ENCODE peak calls at places on chromosomes 7 and 10, in four cellular contexts. O is H54, W is IMR-90, Y is body of pancreas. A is an unnamed sample.
A peak's percentile ranks its signal among the peaks of the same experiment; 100 is the strongest.

GRCh38 chr10:32299354-32299980 is 47.5 kb downstream of the EPC1 start:
- DNase-seq in O (no peak), Y (no peak), W (no peak), A (no peak)

GRCh38 chr7:92851732-92852131 is 15.4 kb upstream of the CDK6 start:
- DNase-seq in Y (no peak), O (no peak), W (peak; percentile 31), A (no peak)

GRCh38 chr7:73606801-73607691 is 17.3 kb downstream of the MLXIPL start:
- DNase-seq in O (peak; percentile 63), W (peak; percentile 10), Y (peak; percentile 62), A (peak; percentile 49)

GRCh38 chr7:106023369-106024322 is 60.6 kb downstream of the CDHR3 start:
- DNase-seq in O (no peak), Y (no peak), W (no peak), A (no peak)

GRCh38 chr7:127844707-127845331 is 186.4 kb downstream of the LRRC4 start:
- DNase-seq in Y (peak; percentile 73), W (peak; percentile 61), O (no peak), A (peak; percentile 63)

GRCh38 chr7:151384352-151384697 is 25.5 kb downstream of the WDR86 start:
- DNase-seq in W (no peak), O (no peak), Y (no peak), A (no peak)

GRCh38 chr7:45180084-45180986 is 22.7 kb downstream of the RAMP3 start:
- DNase-seq in W (no peak), Y (no peak), O (no peak), A (no peak)

GRCh38 chr7:127802845-127803244 is 150.9 kb downstream of the SND1 start:
- DNase-seq in O (no peak), Y (no peak), W (no peak), A (no peak)

GRCh38 chr7:148856891-148857290 is 27.2 kb downstream of the EZH2 start:
- DNase-seq in O (no peak), Y (no peak), W (peak; percentile 45), A (no peak)

GRCh38 chr10:79047875-79048638 is 20.7 kb upstream of the ZMIZ1 start:
- DNase-seq in W (no peak), Y (no peak), O (no peak), A (peak; percentile 82)

GRCh38 chr7:139663608-139664177 is 114.1 kb downstream of the HIPK2 start:
- DNase-seq in Y (no peak), W (no peak), O (no peak), A (no peak)

GRCh38 chr10:93995598-93996271 is 2.0 kb downstream of the PLCE1 start:
- DNase-seq in W (peak; percentile 68), O (peak; percentile 73), Y (no peak), A (no peak)

GRCh38 chr7:142459557-142459963 is 201.7 kb upstream of the PRSS58 start:
- DNase-seq in O (peak; percentile 42), W (peak; percentile 90), Y (peak; percentile 21), A (peak; percentile 61)

GRCh38 chr7:141012044-141012685 is 2.6 kb downstream of the MRPS33 start:
- DNase-seq in Y (peak; percentile 75), W (peak; percentile 62), O (peak; percentile 23), A (peak; percentile 86)

GRCh38 chr7:214410-215212 is 22.2 kb downstream of the FAM20C start:
- DNase-seq in Y (no peak), W (peak; percentile 81), O (peak; percentile 98), A (no peak)

GRCh38 chr10:46555713-46556514 is 544 bp downstream of the GPRIN2 start:
- DNase-seq in Y (peak; percentile 56), O (no peak), W (no peak), A (no peak)

GRCh38 chr7:84492128-84492527 is 297.5 kb upstream of the SEMA3A start:
- DNase-seq in O (no peak), W (no peak), Y (no peak), A (no peak)

GRCh38 chr10:15789793-15790525 is 70.2 kb upstream of the ITGA8 start:
- DNase-seq in W (peak; percentile 95), Y (no peak), O (no peak), A (no peak)

GRCh38 chr7:92489634-92490033 is 11.9 kb upstream of the ERVW-1 start:
- DNase-seq in Y (peak; percentile 65), O (no peak), W (peak; percentile 33), A (no peak)

GRCh38 chr10:76127984-76128589 is 696.7 kb downstream of the LRMDA start:
- DNase-seq in W (peak; percentile 13), O (no peak), Y (no peak), A (no peak)

GRCh38 chr7:111752022-111752582 is 189.8 kb upstream of the IMMP2L start:
- DNase-seq in O (peak; percentile 29), Y (peak; percentile 54), W (peak; percentile 44), A (peak; percentile 74)

GRCh38 chr7:43691611-43692010 is 37.7 kb downstream of the COA1 start:
- DNase-seq in Y (no peak), W (no peak), O (no peak), A (no peak)

GRCh38 chr7:137628211-137628610 is 218.6 kb downstream of the DGKI start:
- DNase-seq in Y (no peak), O (no peak), W (peak; percentile 15), A (no peak)

GRCh38 chr10:129713659-129714265 is 246.7 kb downstream of the MGMT start:
- DNase-seq in W (no peak), O (no peak), Y (no peak), A (no peak)
- TF ChIP-seq POLR2A in W (no peak), O (no peak), Y (no peak), A (no peak)

GRCh38 chr7:40134428-40135423 is at the start of the genes MPLKIP and SUGCT:
- DNase-seq in O (peak; percentile 97), W (peak; percentile 87), Y (peak; percentile 88), A (peak; percentile 96)
- TF ChIP-seq POLR2A in O (peak; percentile 62), W (peak; percentile 59), Y (peak; percentile 85), A (peak; percentile 92)

GRCh38 chr10:33365871-33366411 is 31.5 kb upstream of the NRP1 start:
- DNase-seq in O (peak; percentile 37), W (peak; percentile 98), Y (no peak), A (no peak)
- TF ChIP-seq POLR2A in O (no peak), W (no peak), Y (no peak), A (no peak)

DNA sequence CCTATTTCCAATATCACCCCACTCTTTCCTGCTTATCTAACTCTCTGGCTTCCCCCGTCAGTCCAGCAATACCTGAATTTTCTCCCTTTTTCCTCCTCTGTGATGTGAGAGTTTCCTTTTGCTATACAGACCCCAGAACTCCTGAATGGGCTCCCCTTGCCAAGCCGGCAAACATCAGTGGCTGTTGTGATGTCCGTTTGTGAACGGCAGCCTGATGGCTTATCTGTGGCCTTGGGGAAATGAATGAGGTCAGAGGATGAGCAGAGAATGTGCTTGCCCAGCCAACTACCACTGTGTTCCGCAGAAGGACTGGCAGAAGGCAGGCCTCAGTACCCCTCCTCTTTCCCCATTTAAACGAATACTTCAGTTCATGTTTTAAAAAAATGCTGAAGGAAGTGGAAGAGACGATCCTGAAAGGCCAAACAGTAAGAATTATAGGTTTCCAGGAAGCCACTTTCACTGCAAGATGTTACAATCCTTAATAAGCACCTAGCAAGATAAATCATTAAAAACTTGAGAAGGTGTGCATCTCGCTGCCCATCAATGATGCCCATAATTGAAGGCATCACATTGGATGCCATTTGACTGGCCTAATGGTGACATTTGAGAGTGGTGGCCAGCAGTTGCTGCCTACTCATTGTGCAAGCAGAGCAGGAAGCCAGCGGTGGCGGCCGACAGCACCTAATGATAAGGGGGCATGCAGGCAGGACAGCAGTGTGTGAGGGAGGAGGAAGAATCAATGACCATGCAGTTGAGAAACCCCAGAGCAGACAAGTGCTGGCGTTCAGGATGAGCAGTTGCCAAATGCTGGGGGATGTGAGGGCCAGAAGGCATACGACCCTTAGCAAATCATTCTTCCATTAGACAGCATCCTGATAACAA is 31.5 kb downstream of the SLC18A2 start:
- DNase-seq in W (no peak), O (no peak), Y (no peak), A (peak; percentile 62)
- TF ChIP-seq POLR2A in W (no peak), O (no peak), Y (no peak), A (no peak)

GRCh38 chr10:1678084-1678483 is 59.2 kb downstream of the ADARB2 start:
- DNase-seq in W (no peak), O (no peak), Y (no peak), A (no peak)
- TF ChIP-seq POLR2A in W (no peak), O (no peak), Y (no peak), A (no peak)

GRCh38 chr10:70343312-70343711 is 39.1 kb downstream of the LRRC20 start:
- DNase-seq in O (no peak), W (no peak), Y (no peak), A (no peak)
- TF ChIP-seq POLR2A in O (no peak), W (no peak), Y (no peak), A (no peak)

GRCh38 chr10:103888113-103888841 is 29.7 kb downstream of the STN1 start:
- DNase-seq in Y (peak; percentile 92), O (peak; percentile 56), W (peak; percentile 91), A (peak; percentile 79)

GRCh38 chr10:103889121-103889720 is 28.8 kb downstream of the STN1 start:
- DNase-seq in O (no peak), Y (no peak), W (no peak), A (no peak)

GRCh38 chr10:103890688-103891087 is 27.3 kb downstream of the STN1 start:
- DNase-seq in O (no peak), W (no peak), Y (no peak), A (no peak)

GRCh38 chr10:103892181-103892580 is 25.8 kb downstream of the STN1 start:
- DNase-seq in Y (no peak), O (no peak), W (no peak), A (no peak)

DNA sequence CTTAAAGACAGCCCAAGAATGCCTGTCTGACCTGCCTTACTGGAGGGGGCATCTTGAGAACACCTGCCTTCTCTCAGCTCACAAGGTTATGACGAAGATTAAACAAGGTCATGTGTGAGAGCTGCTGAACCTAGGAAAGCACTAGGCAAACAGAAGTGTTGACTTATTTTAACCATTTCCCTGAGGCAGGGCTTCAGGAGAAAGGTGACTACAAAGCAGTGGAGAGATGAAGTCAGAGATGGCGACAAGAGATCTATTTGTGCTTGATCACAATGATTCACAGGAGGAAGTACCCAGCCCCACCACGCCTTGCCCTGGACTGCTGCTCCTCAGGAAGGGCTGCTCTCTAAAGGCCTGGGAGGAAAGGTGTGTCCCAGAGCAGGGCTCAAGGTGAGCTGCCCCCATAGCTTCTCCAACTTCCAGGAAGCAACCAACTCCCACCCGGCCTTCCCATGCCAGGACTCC is 27.8 kb downstream of the STN1 start:
- DNase-seq in W (peak; percentile 8), O (no peak), Y (peak; percentile 71), A (no peak)
- TF ChIP-seq POLR2A in W (no peak), O (no peak), Y (peak; percentile 34), A (no peak)

GRCh38 chr7:6729492-6730342 is 23.0 kb upstream of the ZNF12 start:
- DNase-seq in O (peak; percentile 93), Y (peak; percentile 94), W (peak; percentile 90), A (peak; percentile 94)
- TF ChIP-seq POLR2A in O (peak; percentile 97), Y (peak; percentile 70), W (peak; percentile 70), A (peak; percentile 57)

A was measured in erythroblast.